ENCODE peak calls at places on chromosomes 16 and 17, in ten cellular contexts. One of them, this sample, is unnamed.

GRCh38 chr17:58710948-58711552 is 18.6 kb downstream of the RAD51C start:
- DNase-seq in foreskin fibroblast: peak
- DNase-seq in fibroblast of mammary gland: peak
- DNase-seq in fibroblast of villous mesenchyme: peak
- DNase-seq in lower leg skin: peak
- DNase-seq in AG09319: peak
- DNase-seq in mesothelial cell of epicardium: no peak
- DNase-seq in PC-9: no peak
- DNase-seq in neural progenitor cell: peak
- DNase-seq in AG09309: no peak
- DNase-seq in this sample: peak

GRCh38 chr16:62276632-62277031 is 240.4 kb upstream of the CDH8 start:
- DNase-seq in foreskin fibroblast: no peak
- DNase-seq in fibroblast of mammary gland: no peak
- DNase-seq in fibroblast of villous mesenchyme: no peak
- DNase-seq in lower leg skin: no peak
- DNase-seq in AG09319: no peak
- DNase-seq in mesothelial cell of epicardium: no peak
- DNase-seq in PC-9: no peak
- DNase-seq in neural progenitor cell: no peak
- DNase-seq in AG09309: no peak
- DNase-seq in this sample: no peak

GRCh38 chr17:74201250-74201649 is 2.2 kb upstream of the RPL38 start:
- DNase-seq in foreskin fibroblast: peak
- DNase-seq in fibroblast of mammary gland: peak
- DNase-seq in fibroblast of villous mesenchyme: peak
- DNase-seq in lower leg skin: no peak
- DNase-seq in AG09319: no peak
- DNase-seq in mesothelial cell of epicardium: no peak
- DNase-seq in PC-9: no peak
- DNase-seq in neural progenitor cell: no peak
- DNase-seq in AG09309: no peak
- DNase-seq in this sample: no peak

GRCh38 chr16:22624038-22624656 is 113.5 kb downstream of the NPIPB5 start:
- DNase-seq in foreskin fibroblast: no peak
- DNase-seq in fibroblast of mammary gland: no peak
- DNase-seq in fibroblast of villous mesenchyme: no peak
- DNase-seq in lower leg skin: no peak
- DNase-seq in AG09319: no peak
- DNase-seq in mesothelial cell of epicardium: no peak
- DNase-seq in PC-9: no peak
- DNase-seq in neural progenitor cell: no peak
- DNase-seq in AG09309: no peak
- DNase-seq in this sample: no peak

GRCh38 chr17:76791053-76791980 is 53.4 kb downstream of the MFSD11 start:
- DNase-seq in foreskin fibroblast: peak
- DNase-seq in fibroblast of mammary gland: peak
- DNase-seq in fibroblast of villous mesenchyme: peak
- DNase-seq in lower leg skin: no peak
- DNase-seq in AG09319: peak
- DNase-seq in mesothelial cell of epicardium: no peak
- DNase-seq in PC-9: no peak
- DNase-seq in neural progenitor cell: no peak
- DNase-seq in AG09309: no peak
- DNase-seq in this sample: no peak

GRCh38 chr16:1159973-1160772 is 7.3 kb downstream of the CACNA1H start:
- DNase-seq in foreskin fibroblast: no peak
- DNase-seq in fibroblast of mammary gland: no peak
- DNase-seq in fibroblast of villous mesenchyme: peak
- DNase-seq in lower leg skin: no peak
- DNase-seq in AG09319: no peak
- DNase-seq in mesothelial cell of epicardium: peak
- DNase-seq in PC-9: peak
- DNase-seq in neural progenitor cell: no peak
- DNase-seq in AG09309: no peak
- DNase-seq in this sample: no peak

GRCh38 chr16:1466054-1466453 is 8.8 kb downstream of the CLCN7 start:
- DNase-seq in foreskin fibroblast: no peak
- DNase-seq in fibroblast of mammary gland: no peak
- DNase-seq in fibroblast of villous mesenchyme: no peak
- DNase-seq in lower leg skin: no peak
- DNase-seq in AG09319: no peak
- DNase-seq in mesothelial cell of epicardium: no peak
- DNase-seq in PC-9: no peak
- DNase-seq in neural progenitor cell: no peak
- DNase-seq in AG09309: no peak
- DNase-seq in this sample: no peak

GRCh38 chr17:39926588-39927100 is 757 bp downstream of the ORMDL3 start:
- DNase-seq in foreskin fibroblast: peak
- DNase-seq in fibroblast of mammary gland: peak
- DNase-seq in fibroblast of villous mesenchyme: peak
- DNase-seq in lower leg skin: no peak
- DNase-seq in AG09319: no peak
- DNase-seq in mesothelial cell of epicardium: no peak
- DNase-seq in PC-9: peak
- DNase-seq in neural progenitor cell: peak
- DNase-seq in AG09309: no peak
- DNase-seq in this sample: no peak

GRCh38 chr17:45255358-45255757 is 6.5 kb downstream of the SPATA32 start:
- DNase-seq in foreskin fibroblast: no peak
- DNase-seq in fibroblast of mammary gland: no peak
- DNase-seq in fibroblast of villous mesenchyme: no peak
- DNase-seq in lower leg skin: no peak
- DNase-seq in AG09319: no peak
- DNase-seq in mesothelial cell of epicardium: no peak
- DNase-seq in PC-9: no peak
- DNase-seq in neural progenitor cell: no peak
- DNase-seq in AG09309: no peak
- DNase-seq in this sample: no peak

GRCh38 chr16:75121949-75122568 is 5.5 kb upstream of the LDHD start:
- DNase-seq in foreskin fibroblast: no peak
- DNase-seq in fibroblast of mammary gland: no peak
- DNase-seq in fibroblast of villous mesenchyme: no peak
- DNase-seq in lower leg skin: no peak
- DNase-seq in AG09319: no peak
- DNase-seq in mesothelial cell of epicardium: no peak
- DNase-seq in PC-9: no peak
- DNase-seq in neural progenitor cell: no peak
- DNase-seq in AG09309: no peak
- DNase-seq in this sample: no peak

GRCh38 chr17:32445075-32445427 is 741 bp downstream of the PSMD11 start:
- DNase-seq in foreskin fibroblast: peak
- DNase-seq in fibroblast of mammary gland: peak
- DNase-seq in fibroblast of villous mesenchyme: peak
- DNase-seq in lower leg skin: no peak
- DNase-seq in AG09319: no peak
- DNase-seq in mesothelial cell of epicardium: no peak
- DNase-seq in PC-9: peak
- DNase-seq in neural progenitor cell: peak
- DNase-seq in AG09309: no peak
- DNase-seq in this sample: peak

GRCh38 chr17:59846391-59847165 is 46.2 kb downstream of the TUBD1 start:
- DNase-seq in foreskin fibroblast: peak
- DNase-seq in fibroblast of mammary gland: peak
- DNase-seq in fibroblast of villous mesenchyme: peak
- DNase-seq in lower leg skin: peak
- DNase-seq in AG09319: peak
- DNase-seq in mesothelial cell of epicardium: no peak
- DNase-seq in PC-9: peak
- DNase-seq in neural progenitor cell: no peak
- DNase-seq in AG09309: no peak
- DNase-seq in this sample: peak

DNA sequence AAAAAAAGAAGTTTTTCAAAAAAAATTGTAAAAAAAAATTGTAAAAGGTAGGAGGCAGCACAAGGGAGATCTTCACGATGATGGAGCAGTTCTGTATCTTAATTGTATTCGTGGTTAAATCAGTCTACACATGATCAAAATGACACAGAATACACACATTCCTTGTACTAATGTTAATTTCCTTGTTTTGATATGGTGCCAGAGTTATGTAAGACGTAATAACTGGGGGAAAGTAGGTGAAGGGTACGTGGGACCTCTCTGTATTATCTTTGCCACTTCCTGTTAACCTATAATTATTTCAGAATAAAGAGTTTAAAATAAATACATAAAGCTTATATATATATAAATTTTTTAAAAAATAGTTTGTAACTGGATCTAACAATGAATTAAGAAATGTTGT is 36.8 kb downstream of the HELZ start:
- DNase-seq in foreskin fibroblast: no peak
- DNase-seq in fibroblast of mammary gland: no peak
- DNase-seq in fibroblast of villous mesenchyme: no peak
- DNase-seq in lower leg skin: no peak
- DNase-seq in AG09319: no peak
- DNase-seq in mesothelial cell of epicardium: no peak
- DNase-seq in PC-9: no peak
- DNase-seq in neural progenitor cell: no peak
- DNase-seq in AG09309: no peak
- DNase-seq in this sample: no peak
- TF ChIP-seq CTCF in foreskin fibroblast: no peak
- TF ChIP-seq CTCF in fibroblast of mammary gland: no peak
- TF ChIP-seq CTCF in fibroblast of villous mesenchyme: no peak
- TF ChIP-seq CTCF in lower leg skin: no peak
- TF ChIP-seq CTCF in AG09319: no peak
- TF ChIP-seq CTCF in mesothelial cell of epicardium: no peak
- TF ChIP-seq CTCF in PC-9: no peak
- TF ChIP-seq CTCF in neural progenitor cell: no peak
- TF ChIP-seq CTCF in AG09309: no peak
- TF ChIP-seq CTCF in this sample: no peak

GRCh38 chr16:54504372-54504771 is 217.8 kb upstream of the IRX3 start:
- DNase-seq in foreskin fibroblast: no peak
- DNase-seq in fibroblast of mammary gland: no peak
- DNase-seq in fibroblast of villous mesenchyme: no peak
- DNase-seq in lower leg skin: no peak
- DNase-seq in AG09319: no peak
- DNase-seq in mesothelial cell of epicardium: no peak
- DNase-seq in PC-9: no peak
- DNase-seq in neural progenitor cell: no peak
- DNase-seq in AG09309: no peak
- DNase-seq in this sample: no peak
- TF ChIP-seq CTCF in foreskin fibroblast: no peak
- TF ChIP-seq CTCF in fibroblast of mammary gland: no peak
- TF ChIP-seq CTCF in fibroblast of villous mesenchyme: no peak
- TF ChIP-seq CTCF in lower leg skin: no peak
- TF ChIP-seq CTCF in AG09319: no peak
- TF ChIP-seq CTCF in mesothelial cell of epicardium: no peak
- TF ChIP-seq CTCF in PC-9: no peak
- TF ChIP-seq CTCF in neural progenitor cell: no peak
- TF ChIP-seq CTCF in AG09309: no peak
- TF ChIP-seq CTCF in this sample: no peak

GRCh38 chr17:64016248-64016784 is 4.1 kb downstream of the ICAM2 start:
- DNase-seq in foreskin fibroblast: peak
- DNase-seq in fibroblast of mammary gland: no peak
- DNase-seq in fibroblast of villous mesenchyme: no peak
- DNase-seq in lower leg skin: no peak
- DNase-seq in AG09319: no peak
- DNase-seq in mesothelial cell of epicardium: no peak
- DNase-seq in PC-9: no peak
- DNase-seq in neural progenitor cell: no peak
- DNase-seq in AG09309: no peak
- DNase-seq in this sample: no peak

GRCh38 chr17:64019486-64020067 is 856 bp downstream of the ICAM2 start:
- DNase-seq in foreskin fibroblast: no peak
- DNase-seq in fibroblast of mammary gland: no peak
- DNase-seq in fibroblast of villous mesenchyme: no peak
- DNase-seq in lower leg skin: no peak
- DNase-seq in AG09319: no peak
- DNase-seq in mesothelial cell of epicardium: no peak
- DNase-seq in PC-9: no peak
- DNase-seq in neural progenitor cell: no peak
- DNase-seq in AG09309: no peak
- DNase-seq in this sample: no peak

GRCh38 chr17:64016974-64017373 is 3.5 kb downstream of the ICAM2 start:
- DNase-seq in foreskin fibroblast: no peak
- DNase-seq in fibroblast of mammary gland: no peak
- DNase-seq in fibroblast of villous mesenchyme: no peak
- DNase-seq in lower leg skin: no peak
- DNase-seq in AG09319: no peak
- DNase-seq in mesothelial cell of epicardium: no peak
- DNase-seq in PC-9: no peak
- DNase-seq in neural progenitor cell: no peak
- DNase-seq in AG09309: no peak
- DNase-seq in this sample: no peak

GRCh38 chr17:64015447-64015846 is 5.0 kb downstream of the ICAM2 start:
- DNase-seq in foreskin fibroblast: no peak
- DNase-seq in fibroblast of mammary gland: no peak
- DNase-seq in fibroblast of villous mesenchyme: no peak
- DNase-seq in lower leg skin: no peak
- DNase-seq in AG09319: no peak
- DNase-seq in mesothelial cell of epicardium: no peak
- DNase-seq in PC-9: no peak
- DNase-seq in neural progenitor cell: no peak
- DNase-seq in AG09309: no peak
- DNase-seq in this sample: no peak

GRCh38 chr17:64017381-64017980 is 3.0 kb downstream of the ICAM2 start:
- DNase-seq in foreskin fibroblast: no peak
- DNase-seq in fibroblast of mammary gland: no peak
- DNase-seq in fibroblast of villous mesenchyme: no peak
- DNase-seq in lower leg skin: no peak
- DNase-seq in AG09319: no peak
- DNase-seq in mesothelial cell of epicardium: no peak
- DNase-seq in PC-9: no peak
- DNase-seq in neural progenitor cell: no peak
- DNase-seq in AG09309: no peak
- DNase-seq in this sample: no peak
- TF ChIP-seq CTCF in foreskin fibroblast: peak
- TF ChIP-seq CTCF in fibroblast of mammary gland: peak
- TF ChIP-seq CTCF in fibroblast of villous mesenchyme: peak
- TF ChIP-seq CTCF in lower leg skin: no peak
- TF ChIP-seq CTCF in AG09319: peak
- TF ChIP-seq CTCF in mesothelial cell of epicardium: peak
- TF ChIP-seq CTCF in PC-9: peak
- TF ChIP-seq CTCF in neural progenitor cell: peak
- TF ChIP-seq CTCF in AG09309: peak
- TF ChIP-seq CTCF in this sample: peak

DNA sequence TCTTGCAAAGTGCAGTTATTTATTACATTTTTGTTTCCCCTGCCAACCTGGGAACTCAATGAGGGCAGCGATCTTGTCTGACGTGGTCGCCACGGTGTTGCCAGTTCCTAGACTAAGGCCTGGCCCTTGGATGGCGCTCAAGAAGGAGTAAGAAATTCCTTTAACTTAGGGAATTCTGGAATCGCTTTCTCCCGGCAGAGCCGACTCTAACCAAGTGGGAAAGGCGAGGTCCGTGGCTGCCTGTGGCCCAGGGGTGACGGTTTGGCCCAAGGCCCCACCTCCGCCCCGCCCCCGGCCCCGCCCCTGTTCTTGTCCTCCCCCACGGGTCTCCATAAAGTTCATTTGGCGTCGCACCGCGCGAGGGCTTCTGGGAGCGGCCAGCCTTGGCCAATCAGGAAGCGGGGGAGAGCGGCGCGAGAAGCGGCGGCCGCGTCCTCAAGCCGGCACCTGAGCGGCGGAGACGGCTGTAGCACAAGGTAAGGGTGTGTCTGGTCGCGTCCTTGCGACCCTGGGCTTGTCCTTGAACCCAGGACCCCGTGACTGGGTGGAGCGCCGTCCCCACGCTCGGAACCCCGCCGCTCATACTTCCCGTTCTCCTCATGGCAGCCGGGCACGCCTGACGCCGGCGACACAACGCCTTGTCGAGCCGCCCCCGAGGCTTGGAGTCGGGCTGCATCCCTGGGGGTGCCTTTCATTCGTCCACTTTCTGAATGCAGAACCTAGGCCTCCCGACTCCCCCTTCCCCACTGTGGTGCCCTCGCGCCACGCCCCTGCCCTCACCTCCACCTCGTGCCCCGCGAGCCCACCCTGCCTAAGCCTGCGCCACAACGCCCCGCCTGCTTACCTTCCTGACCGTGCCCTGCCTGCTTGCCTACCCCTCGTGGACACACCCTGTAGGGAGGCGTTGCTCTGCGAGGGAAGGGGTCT is at the start of gene NUP93:
- DNase-seq in foreskin fibroblast: peak
- DNase-seq in fibroblast of mammary gland: peak
- DNase-seq in fibroblast of villous mesenchyme: peak
- DNase-seq in lower leg skin: peak
- DNase-seq in AG09319: peak
- DNase-seq in mesothelial cell of epicardium: peak
- DNase-seq in PC-9: peak
- DNase-seq in neural progenitor cell: peak
- DNase-seq in AG09309: peak
- DNase-seq in this sample: peak
- TF ChIP-seq CTCF in foreskin fibroblast: no peak
- TF ChIP-seq CTCF in fibroblast of mammary gland: no peak
- TF ChIP-seq CTCF in fibroblast of villous mesenchyme: no peak
- TF ChIP-seq CTCF in lower leg skin: no peak
- TF ChIP-seq CTCF in AG09319: no peak
- TF ChIP-seq CTCF in mesothelial cell of epicardium: no peak
- TF ChIP-seq CTCF in PC-9: no peak
- TF ChIP-seq CTCF in neural progenitor cell: no peak
- TF ChIP-seq CTCF in AG09309: no peak
- TF ChIP-seq CTCF in this sample: no peak